ENCODE peak calls at places on chromosomes 2 and 18, in seven cellular contexts. J is anterior cingulate cortex; I is activated CD8-positive, alpha-beta memory T cell treated with anti-CD3 and anti-CD28 coated beads for 24 hours; P is EH; D is cardiac muscle cell; U is astrocyte of the spinal cord; B is activated CD8-positive, alpha-beta T cell treated with anti-CD3 and anti-CD28 coated beads for 36 hours. R is an unnamed sample.

GRCh38 chr2:206971805-206972204 is 32.5 kb downstream of the CPO start:
- DNase-seq in J (no peak), D (no peak), I (no peak), P (peak), U (no peak), B (no peak), R (no peak)

GRCh38 chr2:231371430-231372054 is 24.0 kb upstream of the B3GNT7 start:
- DNase-seq in D (no peak), P (no peak), J (peak), I (no peak), U (no peak), B (no peak), R (no peak)

GRCh38 chr18:3906072-3906471 is 456.1 kb downstream of the TGIF1 start:
- DNase-seq in I (no peak), J (no peak), U (no peak), P (no peak), B (no peak), D (no peak), R (no peak)

GRCh38 chr2:39107156-39107555 is 13.7 kb downstream of the SOS1 start:
- DNase-seq in J (no peak), U (no peak), I (no peak), D (peak), P (peak), B (no peak), R (no peak)

GRCh38 chr2:20597868-20598183 is 53.1 kb downstream of the HS1BP3 start:
- DNase-seq in P (no peak), J (no peak), D (no peak), I (no peak), B (no peak), U (no peak), R (no peak)

GRCh38 chr2:170359466-170359865 is 181.5 kb downstream of the MYO3B start:
- DNase-seq in D (no peak), I (no peak), B (no peak), P (no peak), J (no peak), U (no peak), R (no peak)

GRCh38 chr2:5791371-5791770 is 99.2 kb downstream of the SOX11 start:
- DNase-seq in B (no peak), U (no peak), P (no peak), J (no peak), I (no peak), D (no peak), R (no peak)

GRCh38 chr2:157443795-157444642 is at the start of gene CYTIP:
- DNase-seq in B (peak), U (no peak), I (peak), D (no peak), P (no peak), J (no peak), R (no peak)

GRCh38 chr18:42310956-42311355 is 355.9 kb downstream of the PIK3C3 start:
- DNase-seq in I (no peak), D (peak), B (no peak), J (no peak), U (no peak), P (no peak), R (peak)

R was measured in HS-5.